ENCODE peak calls at places on chromosome 12, in seven cellular contexts. A is fibroblast of pulmonary artery, J is mammary epithelial cell, Z is AG10803, I is astrocyte, L is upper lobe of right lung, R is fibroblast of lung. S is an unnamed sample.

GRCh38 chr12:57737467-57738141 is 938 bp downstream of the AGAP2 start:
- DNase-seq in A (no peak), J (no peak), Z (no peak), I (no peak), L (no peak), R (no peak), S (no peak)

GRCh38 chr12:4379410-4379809 is at the start of gene FGF23:
- DNase-seq in A (peak), J (peak), Z (peak), I (peak), L (no peak), R (peak), S (no peak)

GRCh38 chr12:114682920-114683708 is 861 bp downstream of the TBX3 start:
- DNase-seq in A (peak), J (peak), Z (peak), I (no peak), L (no peak), R (no peak), S (no peak)

GRCh38 chr12:76020731-76021672 is 10.6 kb downstream of the PHLDA1 start:
- DNase-seq in A (peak), J (peak), Z (peak), I (peak), L (no peak), R (peak), S (peak)

GRCh38 chr12:55720894-55721444 is 776 bp downstream of the RDH5 start:
- DNase-seq in A (peak), J (peak), Z (peak), I (peak), L (peak), R (peak), S (peak)

GRCh38 chr12:6987956-6988573 is 17.4 kb downstream of the EMG1 start:
- DNase-seq in A (no peak), J (no peak), Z (no peak), I (no peak), L (peak), R (no peak), S (no peak)

GRCh38 chr12:46667547-46667946 is 158.2 kb downstream of the SLC38A4 start:
- DNase-seq in A (peak), J (peak), Z (no peak), I (peak), L (no peak), R (no peak), S (no peak)

GRCh38 chr12:103560604-103561101 is 26.4 kb upstream of the STAB2 start:
- DNase-seq in A (peak), J (peak), Z (peak), I (peak), L (no peak), R (peak), S (peak)

GRCh38 chr12:115897718-115898117 is 379.8 kb downstream of the MED13L start:
- DNase-seq in A (no peak), J (no peak), Z (peak), I (peak), L (no peak), R (peak), S (peak)

GRCh38 chr12:97194551-97194950 is 268.1 kb upstream of the RMST start:
- DNase-seq in A (no peak), J (peak), Z (no peak), I (peak), L (no peak), R (no peak), S (no peak)

GRCh38 chr12:55736780-55737580 is 5.9 kb upstream of the GDF11 start:
- DNase-seq in A (peak), J (peak), Z (peak), I (no peak), L (peak), R (peak), S (peak)

GRCh38 chr12:81206425-81206824 is 128.5 kb downstream of the ACSS3 start:
- DNase-seq in A (no peak), J (no peak), Z (peak), I (no peak), L (no peak), R (no peak), S (no peak)

GRCh38 chr12:87469295-87469694 is 559.9 kb downstream of the C12orf50 start:
- DNase-seq in A (peak), J (no peak), Z (no peak), I (peak), L (no peak), R (peak), S (no peak)

GRCh38 chr12:49231881-49232650 is 32.8 kb upstream of the TUBA1C start:
- DNase-seq in A (no peak), J (no peak), Z (peak), I (peak), L (no peak), R (no peak), S (no peak)

GRCh38 chr12:63945777-63946176 is 101.3 kb downstream of the SRGAP1 start:
- DNase-seq in A (no peak), J (peak), Z (no peak), I (no peak), L (no peak), R (no peak), S (no peak)

GRCh38 chr12:123233505-123234299 is 466 bp downstream of the MTRFR start:
- DNase-seq in A (peak), J (no peak), Z (no peak), I (no peak), L (no peak), R (no peak), S (no peak)

GRCh38 chr12:65856521-65856920 is 32.2 kb downstream of the HMGA2 start:
- DNase-seq in A (no peak), J (no peak), Z (no peak), I (no peak), L (no peak), R (no peak), S (no peak)

GRCh38 chr12:89309452-89309802 is 42.9 kb downstream of the DUSP6 start:
- DNase-seq in A (no peak), J (no peak), Z (no peak), I (no peak), L (no peak), R (no peak), S (no peak)

GRCh38 chr12:561908-562593 is 101.2 kb downstream of the NINJ2 start:
- DNase-seq in A (no peak), J (no peak), Z (no peak), I (no peak), L (peak), R (no peak), S (no peak)

GRCh38 chr12:3366451-3367155 is 124.4 kb upstream of the PRMT8 start:
- DNase-seq in A (no peak), J (no peak), Z (no peak), I (no peak), L (no peak), R (no peak), S (no peak)

GRCh38 chr12:105083551-105084105 is 630 bp downstream of the ALDH1L2 start:
- DNase-seq in A (peak), J (peak), Z (peak), I (peak), L (peak), R (peak), S (peak)

GRCh38 chr12:2692156-2692555 is 102.6 kb upstream of the FKBP4 start:
- DNase-seq in A (no peak), J (no peak), Z (no peak), I (no peak), L (no peak), R (no peak), S (no peak)

GRCh38 chr12:2551514-2551913 is 243.3 kb upstream of the FKBP4 start:
- DNase-seq in A (no peak), J (no peak), Z (peak), I (no peak), L (no peak), R (no peak), S (no peak)

GRCh38 chr12:88493651-88494050 is 86.6 kb downstream of the KITLG start:
- DNase-seq in A (peak), J (peak), Z (peak), I (peak), L (no peak), R (peak), S (peak)

GRCh38 chr12:77213316-77213715 is 147.9 kb upstream of the E2F7 start:
- DNase-seq in A (peak), J (no peak), Z (no peak), I (peak), L (no peak), R (no peak), S (no peak)

GRCh38 chr12:67322580-67322979 is 53.4 kb downstream of the CAND1 start:
- DNase-seq in A (no peak), J (no peak), Z (no peak), I (no peak), L (no peak), R (no peak), S (no peak)

GRCh38 chr12:93347054-93347786 is 30.5 kb upstream of the NUDT4 start:
- DNase-seq in A (no peak), J (no peak), Z (no peak), I (no peak), L (no peak), R (no peak), S (no peak)

GRCh38 chr12:101924647-101925046 is 47.3 kb downstream of the DRAM1 start:
- DNase-seq in A (peak), J (no peak), Z (peak), I (no peak), L (no peak), R (no peak), S (peak)

GRCh38 chr12:49953961-49954835 is 3.7 kb downstream of the AQP2 start:
- DNase-seq in A (no peak), J (no peak), Z (no peak), I (no peak), L (peak), R (no peak), S (no peak)

GRCh38 chr12:13167226-13167625 is 29.3 kb upstream of the EMP1 start:
- DNase-seq in A (no peak), J (peak), Z (no peak), I (no peak), L (no peak), R (no peak), S (peak)

GRCh38 chr12:62191747-62192485 is 68.3 kb upstream of the USP15 start:
- DNase-seq in A (peak), J (peak), Z (peak), I (peak), L (peak), R (peak), S (peak)

GRCh38 chr12:106767206-106767605 is 7.3 kb upstream of the RIC8B start:
- DNase-seq in A (no peak), J (no peak), Z (no peak), I (no peak), L (no peak), R (no peak), S (no peak)

GRCh38 chr12:15253990-15254389 is 32.8 kb upstream of the RERG start:
- DNase-seq in A (no peak), J (no peak), Z (no peak), I (no peak), L (no peak), R (no peak), S (no peak)

GRCh38 chr12:41899577-41899976 is 245.1 kb downstream of the GXYLT1 start:
- DNase-seq in A (no peak), J (no peak), Z (no peak), I (no peak), L (no peak), R (no peak), S (no peak)

GRCh38 chr12:45130881-45131281 is 80.0 kb upstream of the DBX2 start:
- DNase-seq in A (peak), J (peak), Z (peak), I (peak), L (no peak), R (peak), S (peak)

GRCh38 chr12:124819525-124819924 is 44.1 kb downstream of the SCARB1 start:
- DNase-seq in A (no peak), J (no peak), Z (no peak), I (no peak), L (no peak), R (no peak), S (no peak)

GRCh38 chr12:124822218-124822617 is 41.4 kb downstream of the SCARB1 start:
- DNase-seq in A (no peak), J (no peak), Z (no peak), I (no peak), L (no peak), R (no peak), S (no peak)

GRCh38 chr12:124819080-124819479 is 44.6 kb downstream of the SCARB1 start:
- DNase-seq in A (no peak), J (no peak), Z (no peak), I (no peak), L (no peak), R (no peak), S (no peak)

GRCh38 chr12:124821252-124822200 is 42.1 kb downstream of the SCARB1 start:
- DNase-seq in A (no peak), J (no peak), Z (no peak), I (no peak), L (no peak), R (no peak), S (no peak)

DNA sequence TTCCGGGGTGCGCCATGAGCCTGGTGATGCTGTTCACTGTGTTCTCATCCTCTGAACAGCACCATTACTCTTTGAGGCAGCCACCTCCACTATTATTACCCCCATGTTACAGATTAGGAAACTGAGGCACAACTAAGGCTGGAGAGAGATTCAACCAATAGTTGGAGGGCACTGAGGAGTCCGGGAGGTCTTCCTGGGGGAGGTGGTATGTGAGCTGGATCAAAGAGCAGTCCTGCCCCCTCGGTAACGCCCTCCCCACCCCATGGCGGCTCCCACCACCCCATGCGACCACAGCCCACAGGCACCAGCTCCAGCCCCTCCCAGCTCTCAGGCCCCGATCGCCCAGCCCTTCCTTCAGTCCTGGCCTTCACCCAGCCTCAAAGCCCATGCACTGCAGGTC is 43.5 kb downstream of the SCARB1 start:
- DNase-seq in A (no peak), J (no peak), Z (no peak), I (no peak), L (no peak), R (no peak), S (no peak)
- TF ChIP-seq CTCF in A (no peak), J (no peak), Z (no peak), I (no peak), L (no peak), R (no peak), S (no peak)

GRCh38 chr12:40325349-40325960 is 100.7 kb downstream of the LRRK2 start:
- DNase-seq in A (peak), J (peak), Z (peak), I (no peak), L (no peak), R (peak), S (no peak)
- TF ChIP-seq CTCF in A (peak), J (peak), Z (peak), I (peak), L (peak), R (peak), S (peak)

DNA sequence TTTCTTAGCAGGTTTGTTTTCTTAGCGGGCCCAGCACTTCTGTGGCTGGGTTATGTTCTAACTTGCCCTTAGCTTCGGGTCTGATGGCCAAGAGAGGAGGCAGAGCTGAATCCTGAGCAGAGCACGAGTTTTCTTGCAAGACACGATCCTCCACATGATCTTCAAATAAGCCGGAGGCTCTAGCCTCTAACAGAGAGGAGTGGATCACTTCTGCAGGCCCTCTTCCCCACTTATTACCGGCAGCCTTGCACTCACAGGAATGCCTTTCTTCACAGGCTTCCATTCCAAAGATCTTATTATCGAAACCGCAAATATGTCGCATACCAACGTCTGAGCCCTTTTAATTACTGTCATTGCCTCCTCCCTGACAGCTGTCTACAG is 79.5 kb downstream of the SINHCAF start:
- DNase-seq in A (peak), J (peak), Z (peak), I (peak), L (no peak), R (no peak), S (no peak)
- TF ChIP-seq CTCF in A (no peak), J (no peak), Z (no peak), I (no peak), L (no peak), R (no peak), S (no peak)

GRCh38 chr12:109764123-109764522 is 50.5 kb downstream of the FAM222A start:
- DNase-seq in A (no peak), J (no peak), Z (no peak), I (no peak), L (no peak), R (no peak), S (no peak)
- TF ChIP-seq CTCF in A (no peak), J (no peak), Z (no peak), I (no peak), L (no peak), R (no peak), S (no peak)

DNA sequence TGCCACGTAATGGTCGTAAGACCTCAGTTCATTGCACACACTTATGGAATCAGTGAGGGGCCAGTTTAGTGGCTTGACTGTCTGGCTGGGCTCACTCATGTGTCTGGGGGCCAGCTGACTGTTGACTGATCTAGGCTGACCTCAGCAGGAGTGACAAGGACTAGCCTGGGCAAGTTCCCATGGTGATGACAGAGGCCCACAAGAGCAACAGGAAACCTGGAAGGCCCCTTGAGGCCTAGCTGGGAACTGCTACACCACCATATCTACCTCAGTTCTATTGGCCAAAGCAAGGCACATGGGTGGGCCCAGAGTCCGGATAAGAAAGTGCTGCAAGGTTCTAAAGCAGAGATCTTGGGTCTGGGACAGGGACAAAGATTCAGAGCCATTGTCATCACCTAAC is 21.3 kb upstream of the RFLNA start:
- DNase-seq in A (peak), J (peak), Z (peak), I (peak), L (no peak), R (peak), S (peak)
- TF ChIP-seq CTCF in A (peak), J (peak), Z (peak), I (no peak), L (peak), R (no peak), S (peak)

DNA sequence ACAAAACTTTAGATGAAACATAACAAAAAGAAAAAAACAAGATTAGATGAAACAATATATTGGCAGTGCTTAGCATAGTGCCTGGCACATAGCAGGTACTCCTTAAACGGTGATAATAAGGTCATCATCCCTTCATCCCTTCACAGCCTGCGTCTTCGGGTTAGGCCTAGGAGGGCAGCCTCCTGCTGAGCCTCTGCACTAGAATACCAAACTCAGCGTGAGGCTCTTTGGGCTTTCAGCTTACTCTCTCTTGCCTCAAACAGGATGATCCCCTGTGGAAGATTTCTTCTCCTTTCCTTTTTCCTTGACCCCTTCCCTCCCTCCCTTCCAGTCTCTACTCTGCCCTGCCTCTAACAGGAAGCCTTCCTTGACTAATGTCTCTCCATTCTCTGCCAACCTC is 14.4 kb upstream of the FIGNL2 start:
- DNase-seq in A (no peak), J (no peak), Z (no peak), I (no peak), L (peak), R (no peak), S (no peak)
- TF ChIP-seq CTCF in A (no peak), J (no peak), Z (no peak), I (no peak), L (no peak), R (no peak), S (no peak)